ENCODE peak calls at places on chromosomes 12 and 14, in nine cellular contexts. A is NCI-H1417; X is iPS-NIHi11; N is stimulated activated CD4-positive, alpha-beta T cell treated with anti-CD3 and anti-CD28 coated beads, Interleukin-1b, Interleukin-23, amount 100 ng/mL, for 4 hours; H is fibroblast of villous mesenchyme; B is activated CD4-positive, CD25-positive, alpha-beta regulatory T cell treated with anti-CD3 and anti-CD28 coated beads, Interleukin-2, amount 50 U/mL, for 72 hours; F is immature natural killer cell; C is esophagus squamous epithelium; T is H7. U is an unnamed sample.

GRCh38 chr14:105474478-105475268 is at the start of gene CRIP2:
- DNase-seq in B (no peak), N (no peak), X (peak), A (peak), T (peak), H (peak), C (no peak), F (peak), U (no peak)

GRCh38 chr14:104805941-104806624 is 5.2 kb downstream of the ZBTB42 start:
- DNase-seq in B (no peak), N (no peak), C (no peak), X (no peak), F (no peak), A (no peak), H (no peak), T (no peak), U (no peak)

GRCh38 chr12:69024907-69025306 is 91.9 kb upstream of the CPM start:
- DNase-seq in A (no peak), F (no peak), H (peak), B (no peak), T (no peak), C (no peak), N (no peak), X (no peak), U (no peak)

GRCh38 chr14:26839481-26839880 is 241.6 kb upstream of the NOVA1 start:
- DNase-seq in H (no peak), X (no peak), T (no peak), F (no peak), B (no peak), A (no peak), N (no peak), C (no peak), U (no peak)

GRCh38 chr14:50734950-50735697 is 67.0 kb upstream of the SAV1 start:
- DNase-seq in N (no peak), X (no peak), C (no peak), H (peak), A (no peak), F (no peak), T (no peak), B (no peak), U (no peak)

GRCh38 chr14:91425720-91426032 is 8.1 kb upstream of the CCDC88C start:
- DNase-seq in H (no peak), T (no peak), F (no peak), C (no peak), B (no peak), X (no peak), A (no peak), N (no peak), U (no peak)

GRCh38 chr14:50953497-50953896 is 9.2 kb upstream of the PYGL start:
- DNase-seq in C (no peak), N (no peak), F (no peak), H (no peak), T (no peak), X (no peak), B (no peak), A (no peak), U (no peak)

GRCh38 chr12:82904219-82904795 is 217.6 kb downstream of the TMTC2 start:
- DNase-seq in C (no peak), A (no peak), T (no peak), N (no peak), F (no peak), H (no peak), B (no peak), X (no peak), U (no peak)

GRCh38 chr12:23093488-23093887 is 468.5 kb downstream of the ETNK1 start:
- DNase-seq in N (no peak), A (no peak), F (no peak), C (no peak), H (no peak), B (no peak), T (no peak), X (no peak), U (no peak)

GRCh38 chr12:56377310-56377988 is 14.8 kb upstream of the APOF start:
- DNase-seq in X (peak), C (no peak), N (no peak), T (peak), B (no peak), H (peak), A (no peak), F (no peak), U (no peak)

GRCh38 chr12:54385251-54385914 is 850 bp upstream of the ZNF385A start:
- DNase-seq in B (no peak), H (no peak), A (no peak), N (no peak), F (no peak), X (peak), C (no peak), T (peak), U (no peak)

GRCh38 chr12:42935090-42935489 is 345.5 kb upstream of the PRICKLE1 start:
- DNase-seq in H (no peak), X (no peak), F (no peak), C (no peak), B (no peak), T (no peak), A (no peak), N (no peak), U (no peak)